ENCODE peak calls at places on chromosomes 13 and 19, in five cellular contexts. O is epithelial cell of esophagus; S is stimulated activated CD4-positive, alpha-beta T cell treated with anti-CD3 and anti-CD28 coated beads, Interleukin-4, amount 100 ng/mL, for 24 hours; Q is heart right ventricle; Z is CD4-positive, alpha-beta T cell. F is an unnamed sample.

GRCh38 chr19:55005684-55006488 is 32.2 kb downstream of the GP6 start:
- DNase-seq in Z (peak), S (peak), Q (no peak), O (no peak), F (peak)

GRCh38 chr19:18507021-18507726 is 14.7 kb downstream of the ELL start:
- DNase-seq in Q (peak), S (peak), Z (peak), O (no peak), F (peak)

GRCh38 chr19:10020851-10021250 is 7.6 kb downstream of the RDH8 start:
- DNase-seq in S (no peak), Q (no peak), Z (no peak), O (no peak), F (no peak)

GRCh38 chr13:64997438-64997837 is 2232.7 kb downstream of the PCDH9 start:
- DNase-seq in Z (no peak), Q (no peak), S (no peak), O (no peak), F (no peak)

GRCh38 chr13:100564444-100565223 is 24.0 kb downstream of the GGACT start:
- DNase-seq in Q (no peak), S (no peak), O (no peak), Z (no peak), F (no peak)

GRCh38 chr13:31786011-31786410 is 46.7 kb downstream of the RXFP2 start:
- DNase-seq in O (peak), Q (no peak), Z (no peak), S (no peak), F (no peak)

GRCh38 chr19:15324791-15325519 is 7.4 kb downstream of the BRD4 start:
- DNase-seq in S (no peak), O (no peak), Q (peak), Z (no peak), F (no peak)

GRCh38 chr13:43830481-43830873 is 43.7 kb upstream of the ENOX1 start:
- DNase-seq in Q (no peak), Z (no peak), O (peak), S (no peak), F (no peak)

GRCh38 chr13:97194473-97194872 is 27.7 kb upstream of the MBNL2 start:
- DNase-seq in Q (no peak), S (no peak), Z (no peak), O (peak), F (no peak)

GRCh38 chr13:113532156-113532806 is 41.8 kb upstream of the DCUN1D2 start:
- DNase-seq in O (no peak), Q (peak), Z (no peak), S (no peak), F (no peak)

GRCh38 chr19:45782820-45783785 is 813 bp upstream of the DMPK start:
- DNase-seq in Q (peak), O (peak), S (no peak), Z (no peak), F (no peak)

GRCh38 chr19:7870571-7871279 is 3.5 kb downstream of the PRR36 start:
- DNase-seq in O (peak), Z (peak), S (peak), Q (no peak), F (no peak)

GRCh38 chr19:13644648-13645047 is 119.7 kb upstream of the MRI1 start:
- DNase-seq in Z (no peak), O (no peak), Q (no peak), S (no peak), F (no peak)

GRCh38 chr19:39943586-39943985 is 9.2 kb upstream of the FCGBP start:
- DNase-seq in O (no peak), S (no peak), Q (no peak), Z (no peak), F (no peak)

GRCh38 chr19:13881692-13882418 is 4.9 kb downstream of the NANOS3 start:
- DNase-seq in Q (peak), O (no peak), S (peak), Z (peak), F (peak)

GRCh38 chr13:84430015-84430414 is 547.7 kb upstream of the SLITRK1 start:
- DNase-seq in O (no peak), Q (no peak), S (no peak), Z (no peak), F (no peak)

GRCh38 chr13:72104656-72105180 is 237.7 kb upstream of the DACH1 start:
- DNase-seq in Z (no peak), Q (no peak), O (peak), S (no peak), F (no peak)

GRCh38 chr19:48556825-48557224 is 4.9 kb downstream of the SULT2B1 start:
- DNase-seq in S (no peak), O (no peak), Q (no peak), Z (no peak), F (no peak)

GRCh38 chr19:45444318-45445041 is 20.8 kb upstream of the ERCC1 start:
- DNase-seq in Z (peak), S (peak), O (peak), Q (peak), F (peak)

GRCh38 chr19:46374526-46375475 is 27.9 kb downstream of the PPP5C start:
- DNase-seq in O (no peak), Q (no peak), Z (no peak), S (no peak), F (no peak)

GRCh38 chr19:7978196-7978825 is 27.1 kb downstream of the ELAVL1 start:
- DNase-seq in S (no peak), Z (no peak), O (peak), Q (no peak), F (no peak)

GRCh38 chr13:20340759-20341161 is 108.6 kb upstream of the GJB6 start:
- DNase-seq in S (no peak), O (peak), Q (no peak), Z (no peak), F (no peak)

GRCh38 chr19:3931041-3931440 is 1.8 kb upstream of the NMRK2 start:
- DNase-seq in Q (peak), O (no peak), S (no peak), Z (no peak), F (no peak)